ENCODE peak calls at places on chromosomes 7 and 10, in six cellular contexts. I, M, W, H, K and T are unnamed samples.

GRCh38 chr10:33638891-33639290 is 304.4 kb upstream of the NRP1 start:
- DNase-seq in I (no peak), M (no peak), W (no peak), H (no peak), K (no peak), T (peak)

GRCh38 chr7:173120-173918 is 19.1 kb upstream of the FAM20C start:
- DNase-seq in I (no peak), M (no peak), W (no peak), H (no peak), K (no peak), T (no peak)

GRCh38 chr10:130439796-130440195 is 303.6 kb downstream of the GLRX3 start:
- DNase-seq in I (no peak), M (no peak), W (no peak), H (no peak), K (no peak), T (no peak)

GRCh38 chr10:69885379-69886156 is 83.9 kb downstream of the COL13A1 start:
- DNase-seq in I (no peak), M (no peak), W (no peak), H (no peak), K (no peak), T (peak)

GRCh38 chr10:89741126-89741762 is 39.9 kb downstream of the KIF20B start:
- DNase-seq in I (no peak), M (no peak), W (no peak), H (no peak), K (no peak), T (no peak)

GRCh38 chr10:110172155-110172554 is 35.2 kb upstream of the MXI1 start:
- DNase-seq in I (no peak), M (no peak), W (no peak), H (no peak), K (no peak), T (peak)

GRCh38 chr10:56902554-56902953 is 541.5 kb upstream of the ZWINT start:
- DNase-seq in I (no peak), M (no peak), W (no peak), H (no peak), K (no peak), T (no peak)

GRCh38 chr10:69438531-69439349 is 12.5 kb upstream of the TSPAN15 start:
- DNase-seq in I (no peak), M (no peak), W (no peak), H (peak), K (no peak), T (peak)

GRCh38 chr10:80168111-80168511 is 35.6 kb downstream of the PLAC9 start:
- DNase-seq in I (no peak), M (no peak), W (no peak), H (no peak), K (no peak), T (no peak)

GRCh38 chr7:8481752-8482446 is 48.5 kb downstream of the NXPH1 start:
- DNase-seq in I (no peak), M (no peak), W (no peak), H (peak), K (no peak), T (no peak)

GRCh38 chr7:96667026-96667425 is 42.6 kb downstream of the SEM1 start:
- DNase-seq in I (no peak), M (no peak), W (no peak), H (no peak), K (no peak), T (no peak)

GRCh38 chr7:24395512-24395911 is 111.5 kb downstream of the NPY start:
- DNase-seq in I (no peak), M (no peak), W (no peak), H (no peak), K (no peak), T (peak)

GRCh38 chr10:117663750-117664149 is 121.2 kb downstream of the EMX2 start:
- DNase-seq in I (no peak), M (no peak), W (no peak), H (no peak), K (no peak), T (peak)

GRCh38 chr10:106705576-106706526 is 458.7 kb downstream of the SORCS1 start:
- DNase-seq in I (no peak), M (peak), W (no peak), H (peak), K (no peak), T (peak)

GRCh38 chr10:107914450-107915276 is 750.2 kb upstream of the SORCS1 start:
- DNase-seq in I (no peak), M (no peak), W (peak), H (no peak), K (peak), T (peak)

GRCh38 chr10:31759124-31759798 is 169.4 kb downstream of the ARHGAP12 start:
- DNase-seq in I (peak), M (peak), W (peak), H (no peak), K (peak), T (peak)